ENCODE peak calls at places on chromosome 21, in five cellular contexts. One of them, this sample, is unnamed. For H3K9me3, the result is how much of the 10 kb centered on the place peaks cover.

GRCh38 chr21:42262826-42263225 is 43.9 kb downstream of the ABCG1 start:
- DNase-seq in GM12878: no peak
- DNase-seq in colonic mucosa: peak
- DNase-seq in fibroblast of lung: peak
- DNase-seq in neuronal stem cell: no peak
- DNase-seq in this sample: no peak

GRCh38 chr21:45130324-45130774 is 56.0 kb downstream of the ADARB1 start:
- DNase-seq in colonic mucosa: no peak
- DNase-seq in neuronal stem cell: no peak
- DNase-seq in fibroblast of lung: peak
- DNase-seq in GM12878: no peak
- DNase-seq in this sample: peak

GRCh38 chr21:27251752-27252151 is 284.9 kb upstream of the ADAMTS5 start:
- DNase-seq in neuronal stem cell: no peak
- DNase-seq in colonic mucosa: no peak
- DNase-seq in GM12878: no peak
- DNase-seq in fibroblast of lung: no peak
- DNase-seq in this sample: no peak

GRCh38 chr21:14981246-14981645 is 83.6 kb downstream of the NRIP1 start:
- DNase-seq in neuronal stem cell: no peak
- DNase-seq in colonic mucosa: no peak
- DNase-seq in fibroblast of lung: no peak
- DNase-seq in GM12878: no peak
- DNase-seq in this sample: no peak

GRCh38 chr21:46057111-46057709 is 40.7 kb upstream of the COL6A2 start:
- DNase-seq in fibroblast of lung: no peak
- DNase-seq in colonic mucosa: no peak
- DNase-seq in GM12878: no peak
- DNase-seq in neuronal stem cell: no peak
- DNase-seq in this sample: no peak

GRCh38 chr21:21801921-21802320 is 803.7 kb downstream of the NCAM2 start:
- DNase-seq in GM12878: no peak
- DNase-seq in fibroblast of lung: no peak
- DNase-seq in colonic mucosa: no peak
- DNase-seq in neuronal stem cell: no peak
- DNase-seq in this sample: no peak

GRCh38 chr21:38300180-38300579 is 43.4 kb downstream of the KCNJ15 start:
- DNase-seq in GM12878: no peak
- DNase-seq in fibroblast of lung: no peak
- DNase-seq in neuronal stem cell: no peak
- DNase-seq in colonic mucosa: no peak
- DNase-seq in this sample: no peak

GRCh38 chr21:38256599-38257302 is at the start of gene KCNJ15:
- DNase-seq in fibroblast of lung: no peak
- DNase-seq in colonic mucosa: no peak
- DNase-seq in neuronal stem cell: no peak
- DNase-seq in GM12878: no peak
- DNase-seq in this sample: no peak

GRCh38 chr21:39312112-39313041 is 1.1 kb downstream of the BRWD1 start:
- DNase-seq in neuronal stem cell: peak
- DNase-seq in colonic mucosa: peak
- DNase-seq in GM12878: peak
- DNase-seq in fibroblast of lung: peak
- DNase-seq in this sample: peak

GRCh38 chr21:43808832-43809251 is 19.5 kb downstream of the RRP1 start:
- DNase-seq in colonic mucosa: no peak
- DNase-seq in GM12878: no peak
- DNase-seq in fibroblast of lung: no peak
- DNase-seq in neuronal stem cell: no peak
- DNase-seq in this sample: no peak

GRCh38 chr21:42616366-42617340 is 36.8 kb upstream of the PDE9A start:
- DNase-seq in GM12878: no peak
- DNase-seq in fibroblast of lung: no peak
- DNase-seq in neuronal stem cell: no peak
- DNase-seq in colonic mucosa: no peak
- DNase-seq in this sample: no peak

GRCh38 chr21:38126677-38127271 is 130.0 kb upstream of the KCNJ15 start:
- DNase-seq in colonic mucosa: peak
- DNase-seq in fibroblast of lung: peak
- DNase-seq in neuronal stem cell: peak
- DNase-seq in GM12878: no peak
- DNase-seq in this sample: peak

GRCh38 chr21:29315155-29315749 is 16.5 kb downstream of the BACH1 start:
- DNase-seq in fibroblast of lung: no peak
- DNase-seq in GM12878: no peak
- DNase-seq in neuronal stem cell: no peak
- DNase-seq in colonic mucosa: no peak
- DNase-seq in this sample: no peak

GRCh38 chr21:18069875-18070274 is 174.8 kb upstream of the CHODL start:
- DNase-seq in neuronal stem cell: no peak
- DNase-seq in GM12878: no peak
- DNase-seq in fibroblast of lung: no peak
- DNase-seq in colonic mucosa: no peak
- DNase-seq in this sample: no peak

GRCh38 chr21:45618287-45618686 is 25.2 kb upstream of the PCBP3 start:
- DNase-seq in colonic mucosa: no peak
- DNase-seq in fibroblast of lung: peak
- DNase-seq in neuronal stem cell: no peak
- DNase-seq in GM12878: no peak
- DNase-seq in this sample: no peak

GRCh38 chr21:41965447-41966340 is 11.9 kb upstream of the C2CD2 start:
- DNase-seq in neuronal stem cell: no peak
- DNase-seq in fibroblast of lung: no peak
- DNase-seq in colonic mucosa: no peak
- DNase-seq in GM12878: no peak
- DNase-seq in this sample: no peak

GRCh38 chr21:27532081-27532480 is 565.2 kb upstream of the ADAMTS5 start:
- DNase-seq in colonic mucosa: peak
- DNase-seq in fibroblast of lung: peak
- DNase-seq in GM12878: no peak
- DNase-seq in neuronal stem cell: no peak
- DNase-seq in this sample: peak

GRCh38 chr21:42830456-42831455 is 48.6 kb downstream of the WDR4 start:
- DNase-seq in colonic mucosa: peak
- DNase-seq in fibroblast of lung: no peak
- DNase-seq in neuronal stem cell: no peak
- DNase-seq in GM12878: no peak
- DNase-seq in this sample: no peak

GRCh38 chr21:38244885-38245869 is 11.6 kb upstream of the KCNJ15 start:
- DNase-seq in fibroblast of lung: peak
- DNase-seq in colonic mucosa: no peak
- DNase-seq in neuronal stem cell: no peak
- DNase-seq in GM12878: peak
- DNase-seq in this sample: peak

GRCh38 chr21:44024895-44025353 is 12.8 kb downstream of the TRAPPC10 start:
- DNase-seq in colonic mucosa: no peak
- DNase-seq in fibroblast of lung: peak
- DNase-seq in neuronal stem cell: no peak
- DNase-seq in GM12878: no peak
- DNase-seq in this sample: peak

GRCh38 chr21:43338951-43339350 is 88.0 kb downstream of the SIK1 start:
- DNase-seq in GM12878: no peak
- DNase-seq in neuronal stem cell: no peak
- DNase-seq in fibroblast of lung: no peak
- DNase-seq in colonic mucosa: no peak
- DNase-seq in this sample: no peak

GRCh38 chr21:45267390-45267760 is 20.3 kb downstream of the POFUT2 start:
- DNase-seq in fibroblast of lung: no peak
- DNase-seq in colonic mucosa: no peak
- DNase-seq in GM12878: no peak
- DNase-seq in neuronal stem cell: no peak
- DNase-seq in this sample: no peak

GRCh38 chr21:44366586-44367211 is 13.3 kb downstream of the TRPM2 start:
- DNase-seq in colonic mucosa: no peak
- DNase-seq in fibroblast of lung: no peak
- DNase-seq in GM12878: no peak
- DNase-seq in neuronal stem cell: no peak
- DNase-seq in this sample: no peak

GRCh38 chr21:46229923-46230260 is 1.3 kb upstream of the LSS start:
- DNase-seq in fibroblast of lung: no peak
- DNase-seq in GM12878: no peak
- DNase-seq in neuronal stem cell: no peak
- DNase-seq in colonic mucosa: no peak
- DNase-seq in this sample: no peak

GRCh38 chr21:45167796-45168222 is 93.4 kb downstream of the ADARB1 start:
- DNase-seq in GM12878: no peak
- DNase-seq in colonic mucosa: no peak
- DNase-seq in fibroblast of lung: peak
- DNase-seq in neuronal stem cell: no peak
- DNase-seq in this sample: peak

GRCh38 chr21:46634966-46635323 is 529 bp upstream of the PRMT2 start:
- DNase-seq in fibroblast of lung: peak
- DNase-seq in GM12878: peak
- DNase-seq in neuronal stem cell: peak
- DNase-seq in colonic mucosa: peak
- DNase-seq in this sample: peak

GRCh38 chr21:44399151-44399954 is 45.9 kb downstream of the TRPM2 start:
- DNase-seq in colonic mucosa: no peak
- DNase-seq in GM12878: no peak
- DNase-seq in fibroblast of lung: no peak
- DNase-seq in neuronal stem cell: no peak
- DNase-seq in this sample: no peak

GRCh38 chr21:22456241-22456640 is 1458.0 kb downstream of the NCAM2 start:
- DNase-seq in neuronal stem cell: no peak
- DNase-seq in fibroblast of lung: no peak
- DNase-seq in colonic mucosa: no peak
- DNase-seq in GM12878: no peak
- DNase-seq in this sample: no peak

GRCh38 chr21:31520506-31521163 is 138.9 kb upstream of the SOD1 start:
- DNase-seq in neuronal stem cell: no peak
- DNase-seq in GM12878: no peak
- DNase-seq in colonic mucosa: no peak
- DNase-seq in fibroblast of lung: peak
- DNase-seq in this sample: peak

GRCh38 chr21:41962425-41962966 is 8.7 kb upstream of the C2CD2 start:
- DNase-seq in fibroblast of lung: no peak
- DNase-seq in colonic mucosa: no peak
- DNase-seq in GM12878: no peak
- DNase-seq in neuronal stem cell: no peak
- DNase-seq in this sample: no peak

GRCh38 chr21:16022121-16022520 is 292.3 kb downstream of the USP25 start:
- DNase-seq in colonic mucosa: no peak
- DNase-seq in GM12878: no peak
- DNase-seq in neuronal stem cell: no peak
- DNase-seq in fibroblast of lung: no peak
- DNase-seq in this sample: no peak

GRCh38 chr21:45901061-45901690 is 80.4 kb upstream of the COL6A1 start:
- DNase-seq in neuronal stem cell: no peak
- DNase-seq in colonic mucosa: no peak
- DNase-seq in GM12878: no peak
- DNase-seq in fibroblast of lung: no peak
- DNase-seq in this sample: no peak

GRCh38 chr21:46154955-46155513 is 345 bp downstream of the FTCD start:
- DNase-seq in neuronal stem cell: no peak
- DNase-seq in GM12878: no peak
- DNase-seq in colonic mucosa: no peak
- DNase-seq in fibroblast of lung: no peak
- DNase-seq in this sample: no peak

GRCh38 chr21:33266784-33267135 is 593 bp downstream of the IL10RB start:
- DNase-seq in colonic mucosa: peak
- DNase-seq in neuronal stem cell: no peak
- DNase-seq in fibroblast of lung: no peak
- DNase-seq in GM12878: no peak
- DNase-seq in this sample: peak

GRCh38 chr21:40842197-40842552 is 4.8 kb downstream of the DSCAM start:
- DNase-seq in fibroblast of lung: no peak
- DNase-seq in neuronal stem cell: no peak
- DNase-seq in colonic mucosa: no peak
- DNase-seq in GM12878: no peak
- DNase-seq in this sample: no peak
- H3K9me3 ChIP-seq in fibroblast of lung: under half
- H3K9me3 ChIP-seq in neuronal stem cell: under half
- H3K9me3 ChIP-seq in colonic mucosa: under half
- H3K9me3 ChIP-seq in GM12878: under half
- H3K9me3 ChIP-seq in this sample: under half

DNA sequence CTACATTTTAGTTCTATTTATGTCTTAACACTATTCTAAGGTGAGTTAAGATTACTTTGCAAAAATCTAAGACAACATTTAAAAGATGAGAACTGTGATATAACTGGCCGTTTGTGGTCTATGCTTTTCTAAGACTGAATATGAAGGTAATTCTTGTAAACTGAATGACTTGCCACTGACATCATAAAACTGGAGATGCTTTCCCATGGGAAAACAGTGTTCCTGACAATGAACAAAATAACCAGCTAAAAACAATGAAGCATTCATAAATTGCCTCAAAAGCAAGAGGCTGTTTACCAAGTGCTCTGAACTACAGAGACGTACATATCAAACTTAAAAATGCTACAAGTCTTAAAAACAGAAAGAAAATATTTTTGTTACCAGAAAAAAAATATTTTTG is 54.7 kb downstream of the APP start:
- DNase-seq in GM12878: no peak
- DNase-seq in fibroblast of lung: peak
- DNase-seq in neuronal stem cell: no peak
- DNase-seq in colonic mucosa: no peak
- DNase-seq in this sample: peak
- H3K9ac ChIP-seq in GM12878: no peak
- H3K9ac ChIP-seq in fibroblast of lung: no peak
- H3K9ac ChIP-seq in neuronal stem cell: no peak
- H3K9ac ChIP-seq in colonic mucosa: no peak
- H3K9ac ChIP-seq in this sample: no peak

DNA sequence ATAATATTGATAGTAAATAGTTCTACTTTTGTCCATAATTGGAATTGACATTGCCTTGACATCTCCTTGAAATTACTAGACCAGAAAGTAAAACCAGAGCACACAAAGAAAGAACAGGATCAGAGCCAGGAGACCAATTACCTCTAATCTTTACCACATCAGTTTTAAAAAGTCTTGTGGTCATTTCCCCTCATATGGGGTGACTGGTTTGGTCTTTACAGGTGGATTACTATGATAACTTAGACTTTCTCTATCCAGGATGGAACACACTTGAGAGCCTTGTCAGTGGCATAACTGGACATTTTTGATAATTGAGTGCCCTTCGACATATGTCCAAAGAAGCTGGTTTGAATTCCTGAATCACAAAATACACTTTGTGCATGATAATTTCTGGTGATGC is 1148.1 kb upstream of the NCAM2 start:
- DNase-seq in fibroblast of lung: no peak
- DNase-seq in neuronal stem cell: no peak
- DNase-seq in colonic mucosa: no peak
- DNase-seq in GM12878: no peak
- DNase-seq in this sample: no peak
- H3K9me3 ChIP-seq in fibroblast of lung: under half
- H3K9me3 ChIP-seq in neuronal stem cell: under half
- H3K9me3 ChIP-seq in colonic mucosa: under half
- H3K9me3 ChIP-seq in GM12878: under half
- H3K9me3 ChIP-seq in this sample: under half

DNA sequence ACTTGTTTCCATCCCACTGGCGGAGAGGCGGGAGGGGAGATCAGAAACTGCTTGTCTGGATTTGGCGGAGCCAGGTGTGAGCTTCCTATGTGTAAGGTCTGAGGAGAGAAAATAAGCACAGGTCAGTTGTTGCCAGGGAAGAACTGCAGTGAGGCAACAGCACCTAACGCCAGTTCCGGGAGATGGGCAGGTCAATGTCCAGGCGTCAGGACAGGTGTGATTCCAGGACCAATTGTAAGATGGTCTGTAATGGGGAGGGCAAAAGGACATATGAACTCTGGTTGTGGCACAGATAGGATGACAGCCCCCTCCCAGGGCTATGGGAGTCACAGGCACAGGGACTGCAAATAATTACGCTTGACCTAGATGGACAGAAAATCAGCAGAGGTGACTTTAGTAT is 9.6 kb upstream of the KCNE1 start:
- DNase-seq in colonic mucosa: no peak
- DNase-seq in fibroblast of lung: no peak
- DNase-seq in GM12878: no peak
- DNase-seq in neuronal stem cell: no peak
- DNase-seq in this sample: no peak
- H3K9ac ChIP-seq in colonic mucosa: no peak
- H3K9ac ChIP-seq in fibroblast of lung: no peak
- H3K9ac ChIP-seq in GM12878: no peak
- H3K9ac ChIP-seq in neuronal stem cell: no peak
- H3K9ac ChIP-seq in this sample: no peak

This sample was measured in adipocyte.